ENCODE peak calls at places on chromosome 16, in nine cellular contexts. One of them, this sample, is unnamed.

GRCh38 chr16:82639666-82640336 is 13.0 kb downstream of the CDH13 start:
- DNase-seq in hepatic stellate cell: no peak
- DNase-seq in activated CD4-positive, alpha-beta T cell treated with anti-CD3 and anti-CD28 coated beads, Interleukin-2, amount 50 U/mL, for 48 hours: peak; percentile 66
- DNase-seq in iris pigment epithelial cell: peak; percentile 75
- DNase-seq in gastrocnemius medialis: peak; percentile 50
- DNase-seq in cardiac muscle cell: peak; percentile 77
- DNase-seq in activated gamma-delta T cell treated with anti-CD3 and anti-CD28 coated beads, Interleukin-2, amount 50 U/mL, for 16 hours: no peak
- DNase-seq in cerebellar cortex: peak; percentile 30
- DNase-seq in GM19239: peak; percentile 34
- DNase-seq in this sample: peak; percentile 67

GRCh38 chr16:86515420-86515779 is 5.1 kb downstream of the FOXF1 start:
- DNase-seq in hepatic stellate cell: no peak
- DNase-seq in activated CD4-positive, alpha-beta T cell treated with anti-CD3 and anti-CD28 coated beads, Interleukin-2, amount 50 U/mL, for 48 hours: no peak
- DNase-seq in iris pigment epithelial cell: peak; percentile 41
- DNase-seq in gastrocnemius medialis: no peak
- DNase-seq in cardiac muscle cell: no peak
- DNase-seq in activated gamma-delta T cell treated with anti-CD3 and anti-CD28 coated beads, Interleukin-2, amount 50 U/mL, for 16 hours: no peak
- DNase-seq in cerebellar cortex: no peak
- DNase-seq in GM19239: no peak
- DNase-seq in this sample: no peak

GRCh38 chr16:3665508-3665907 is 11.0 kb downstream of the DNASE1 start:
- DNase-seq in hepatic stellate cell: no peak
- DNase-seq in activated CD4-positive, alpha-beta T cell treated with anti-CD3 and anti-CD28 coated beads, Interleukin-2, amount 50 U/mL, for 48 hours: no peak
- DNase-seq in iris pigment epithelial cell: no peak
- DNase-seq in gastrocnemius medialis: no peak
- DNase-seq in cardiac muscle cell: no peak
- DNase-seq in activated gamma-delta T cell treated with anti-CD3 and anti-CD28 coated beads, Interleukin-2, amount 50 U/mL, for 16 hours: peak; percentile 15
- DNase-seq in cerebellar cortex: no peak
- DNase-seq in GM19239: no peak
- DNase-seq in this sample: no peak

GRCh38 chr16:53829186-53829747 is 125.3 kb downstream of the FTO start:
- DNase-seq in hepatic stellate cell: peak; percentile 9
- DNase-seq in activated CD4-positive, alpha-beta T cell treated with anti-CD3 and anti-CD28 coated beads, Interleukin-2, amount 50 U/mL, for 48 hours: no peak
- DNase-seq in iris pigment epithelial cell: peak; percentile 67
- DNase-seq in gastrocnemius medialis: no peak
- DNase-seq in cardiac muscle cell: no peak
- DNase-seq in activated gamma-delta T cell treated with anti-CD3 and anti-CD28 coated beads, Interleukin-2, amount 50 U/mL, for 16 hours: no peak
- DNase-seq in cerebellar cortex: no peak
- DNase-seq in GM19239: no peak
- DNase-seq in this sample: peak; percentile 23

GRCh38 chr16:80540516-80541305 is at the start of gene DYNLRB2:
- DNase-seq in hepatic stellate cell: peak; percentile 89
- DNase-seq in activated CD4-positive, alpha-beta T cell treated with anti-CD3 and anti-CD28 coated beads, Interleukin-2, amount 50 U/mL, for 48 hours: peak; percentile 91
- DNase-seq in iris pigment epithelial cell: peak; percentile 91
- DNase-seq in gastrocnemius medialis: peak; percentile 84
- DNase-seq in cardiac muscle cell: peak; percentile 92
- DNase-seq in activated gamma-delta T cell treated with anti-CD3 and anti-CD28 coated beads, Interleukin-2, amount 50 U/mL, for 16 hours: peak; percentile 82
- DNase-seq in cerebellar cortex: peak; percentile 89
- DNase-seq in GM19239: peak; percentile 83
- DNase-seq in this sample: peak; percentile 94

GRCh38 chr16:81678326-81679095 is 100.6 kb upstream of the PLCG2 start:
- DNase-seq in hepatic stellate cell: no peak
- DNase-seq in activated CD4-positive, alpha-beta T cell treated with anti-CD3 and anti-CD28 coated beads, Interleukin-2, amount 50 U/mL, for 48 hours: no peak
- DNase-seq in iris pigment epithelial cell: no peak
- DNase-seq in gastrocnemius medialis: no peak
- DNase-seq in cardiac muscle cell: no peak
- DNase-seq in activated gamma-delta T cell treated with anti-CD3 and anti-CD28 coated beads, Interleukin-2, amount 50 U/mL, for 16 hours: no peak
- DNase-seq in cerebellar cortex: no peak
- DNase-seq in GM19239: no peak
- DNase-seq in this sample: no peak

GRCh38 chr16:5615868-5616642 is 518.5 kb upstream of the EEF2KMT start:
- DNase-seq in hepatic stellate cell: peak; percentile 27
- DNase-seq in activated CD4-positive, alpha-beta T cell treated with anti-CD3 and anti-CD28 coated beads, Interleukin-2, amount 50 U/mL, for 48 hours: peak; percentile 35
- DNase-seq in iris pigment epithelial cell: no peak
- DNase-seq in gastrocnemius medialis: no peak
- DNase-seq in cardiac muscle cell: peak; percentile 88
- DNase-seq in activated gamma-delta T cell treated with anti-CD3 and anti-CD28 coated beads, Interleukin-2, amount 50 U/mL, for 16 hours: no peak
- DNase-seq in cerebellar cortex: peak; percentile 66
- DNase-seq in GM19239: peak; percentile 53
- DNase-seq in this sample: no peak

GRCh38 chr16:70493863-70494770 is 29.2 kb downstream of the COG4 start:
- DNase-seq in hepatic stellate cell: no peak
- DNase-seq in activated CD4-positive, alpha-beta T cell treated with anti-CD3 and anti-CD28 coated beads, Interleukin-2, amount 50 U/mL, for 48 hours: no peak
- DNase-seq in iris pigment epithelial cell: no peak
- DNase-seq in gastrocnemius medialis: no peak
- DNase-seq in cardiac muscle cell: peak; percentile 68
- DNase-seq in activated gamma-delta T cell treated with anti-CD3 and anti-CD28 coated beads, Interleukin-2, amount 50 U/mL, for 16 hours: no peak
- DNase-seq in cerebellar cortex: no peak
- DNase-seq in GM19239: no peak
- DNase-seq in this sample: no peak

GRCh38 chr16:4411684-4412083 is 4.7 kb downstream of the CORO7 start:
- DNase-seq in hepatic stellate cell: no peak
- DNase-seq in activated CD4-positive, alpha-beta T cell treated with anti-CD3 and anti-CD28 coated beads, Interleukin-2, amount 50 U/mL, for 48 hours: no peak
- DNase-seq in iris pigment epithelial cell: no peak
- DNase-seq in gastrocnemius medialis: no peak
- DNase-seq in cardiac muscle cell: no peak
- DNase-seq in activated gamma-delta T cell treated with anti-CD3 and anti-CD28 coated beads, Interleukin-2, amount 50 U/mL, for 16 hours: no peak
- DNase-seq in cerebellar cortex: no peak
- DNase-seq in GM19239: no peak
- DNase-seq in this sample: no peak

GRCh38 chr16:77387075-77387474 is 47.8 kb downstream of the ADAMTS18 start:
- DNase-seq in hepatic stellate cell: no peak
- DNase-seq in activated CD4-positive, alpha-beta T cell treated with anti-CD3 and anti-CD28 coated beads, Interleukin-2, amount 50 U/mL, for 48 hours: no peak
- DNase-seq in iris pigment epithelial cell: no peak
- DNase-seq in gastrocnemius medialis: no peak
- DNase-seq in cardiac muscle cell: no peak
- DNase-seq in activated gamma-delta T cell treated with anti-CD3 and anti-CD28 coated beads, Interleukin-2, amount 50 U/mL, for 16 hours: no peak
- DNase-seq in cerebellar cortex: no peak
- DNase-seq in GM19239: no peak
- DNase-seq in this sample: no peak

This sample was measured in epithelial cell of esophagus.